ENCODE peak calls at places on chromosomes 11 and 22, in seven cellular contexts. J, L, Y, U, I, K and W are unnamed samples. For H3K4me1, the result is how much of the 10 kb centered on the place peaks cover.

GRCh38 chr22:38981005-38981658 is 1.0 kb upstream of the APOBEC3B start:
- DNase-seq in J (no peak), L (no peak), K (peak), U (no peak), I (peak), Y (no peak), W (peak)

GRCh38 chr11:111586305-111586915 is 15.8 kb upstream of the SIK2 start:
- DNase-seq in U (no peak), L (peak), J (peak), Y (no peak), I (no peak), K (peak), W (no peak)

GRCh38 chr11:68518191-68518590 is 57.6 kb downstream of the PPP6R3 start:
- DNase-seq in K (no peak), L (no peak), I (no peak), J (no peak), Y (no peak), U (no peak), W (no peak)

GRCh38 chr11:73931039-73931645 is 19.7 kb upstream of the DNAJB13 start:
- DNase-seq in U (no peak), Y (peak), I (no peak), J (peak), L (peak), K (peak), W (no peak)

GRCh38 chr11:67488155-67488480 is 5.3 kb downstream of the AIP start:
- DNase-seq in K (no peak), J (no peak), I (no peak), Y (no peak), U (no peak), L (no peak), W (no peak)

GRCh38 chr11:126384449-126385070 is 29.1 kb downstream of the ST3GAL4 start:
- DNase-seq in Y (no peak), L (no peak), U (no peak), K (peak), J (no peak), I (no peak), W (no peak)

GRCh38 chr11:69966910-69967309 is 111.2 kb upstream of the ANO1 start:
- DNase-seq in Y (no peak), L (no peak), J (no peak), K (no peak), U (no peak), I (no peak), W (no peak)

GRCh38 chr22:41596776-41597634 is 7.4 kb upstream of the PMM1 start:
- DNase-seq in L (peak), Y (peak), I (peak), K (peak), J (peak), U (peak), W (peak)

GRCh38 chr11:84671325-84672019 is 955.7 kb downstream of the DLG2 start:
- DNase-seq in K (peak), L (peak), Y (no peak), U (no peak), J (no peak), I (no peak), W (no peak)

GRCh38 chr11:66727282-66727882 is 1.6 kb downstream of the SPTBN2 start:
- DNase-seq in Y (peak), J (peak), I (peak), U (peak), K (no peak), L (peak), W (peak)

GRCh38 chr11:21806508-21806907 is 386.4 kb upstream of the ANO5 start:
- DNase-seq in L (peak), J (no peak), K (no peak), I (no peak), U (no peak), Y (no peak), W (no peak)

GRCh38 chr22:29257751-29258181 is 10.0 kb downstream of the RHBDD3 start:
- DNase-seq in J (no peak), K (no peak), I (no peak), Y (no peak), U (no peak), L (no peak), W (no peak)

GRCh38 chr11:64259533-64260067 is 8.3 kb downstream of the PLCB3 start:
- DNase-seq in K (no peak), I (peak), U (no peak), Y (no peak), J (no peak), L (no peak), W (no peak)

GRCh38 chr11:44613081-44613628 is 47.7 kb downstream of the CD82 start:
- DNase-seq in I (peak), K (no peak), Y (no peak), L (no peak), U (no peak), J (no peak), W (no peak)
- H3K4me3 ChIP-seq in I (no peak), K (no peak), Y (no peak), L (no peak), U (no peak), J (no peak), W (no peak)

GRCh38 chr22:36358533-36359171 is 29.1 kb downstream of the MYH9 start:
- DNase-seq in J (no peak), L (no peak), I (peak), Y (no peak), K (no peak), U (peak), W (no peak)
- H3K4me1 ChIP-seq in J (under half), L (half or more), I (half or more), Y (half or more), K (under half), U (half or more), W (half or more)

GRCh38 chr22:45441158-45441557 is 27.7 kb downstream of the RIBC2 start:
- DNase-seq in Y (peak), K (peak), I (no peak), J (peak), L (peak), U (peak), W (peak)
- H3K4me3 ChIP-seq in Y (no peak), K (no peak), I (no peak), J (no peak), L (peak), U (no peak), W (peak)

GRCh38 chr22:24154826-24155225 is 26.5 kb upstream of the SUSD2 start:
- DNase-seq in Y (no peak), J (no peak), I (no peak), K (no peak), U (no peak), L (no peak), W (no peak)
- H3K4me1 ChIP-seq in Y (half or more), J (under half), I (under half), K (under half), U (under half), L (under half), W (half or more)

GRCh38 chr11:95231126-95231880 is at the start of gene SESN3:
- DNase-seq in U (peak), K (peak), J (peak), I (peak), L (peak), Y (peak), W (peak)
- H3K4me3 ChIP-seq in U (peak), K (peak), J (peak), I (peak), L (peak), Y (peak), W (peak)

GRCh38 chr22:36344106-36344827 is 43.5 kb downstream of the MYH9 start:
- DNase-seq in Y (no peak), U (no peak), I (no peak), K (no peak), J (no peak), L (no peak), W (no peak)
- H3K4me1 ChIP-seq in Y (half or more), U (half or more), I (under half), K (under half), J (under half), L (under half), W (half or more)

DNA sequence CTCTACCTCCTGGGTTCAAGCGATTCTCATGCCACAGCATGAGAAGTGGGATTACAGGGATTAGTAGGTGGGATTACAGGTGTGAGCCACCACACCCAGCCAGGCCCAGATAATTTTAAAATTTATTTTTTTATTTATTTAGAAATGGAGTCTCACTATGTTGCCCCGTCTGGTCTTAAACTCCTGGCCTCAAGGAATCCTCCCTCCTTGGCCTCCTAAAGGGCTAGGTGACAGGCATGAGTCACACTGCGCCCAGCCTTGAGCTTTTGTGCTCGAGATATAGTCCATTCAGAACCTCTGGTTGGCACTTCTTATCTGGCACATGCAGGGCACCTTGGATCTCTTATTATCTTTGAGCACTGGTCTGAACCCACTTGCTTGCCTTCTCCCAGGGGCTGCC is 1.5 kb upstream of the SLC3A2 start:
- DNase-seq in Y (no peak), J (no peak), L (no peak), K (no peak), U (no peak), I (no peak), W (no peak)
- H3K4me3 ChIP-seq in Y (no peak), J (no peak), L (no peak), K (no peak), U (no peak), I (peak), W (no peak)

GRCh38 chr22:25025586-25025985 is 73.1 kb downstream of the KIAA1671 start:
- DNase-seq in L (no peak), U (no peak), K (no peak), J (no peak), I (no peak), Y (peak), W (no peak)
- H3K4me1 ChIP-seq in L (under half), U (under half), K (under half), J (under half), I (under half), Y (under half), W (under half)

GRCh38 chr11:8747173-8747572 is 64.6 kb downstream of the RPL27A start:
- DNase-seq in U (peak), J (no peak), L (peak), K (no peak), Y (no peak), I (no peak), W (no peak)
- H3K4me3 ChIP-seq in U (no peak), J (no peak), L (no peak), K (no peak), Y (no peak), I (no peak), W (no peak)

GRCh38 chr11:48107188-48107704 is 109.4 kb upstream of the OR4B1 start:
- DNase-seq in I (no peak), K (no peak), U (no peak), J (no peak), L (peak), Y (no peak), W (no peak)

GRCh38 chr11:48111941-48112340 is 104.7 kb upstream of the OR4B1 start:
- DNase-seq in U (no peak), I (no peak), Y (no peak), L (no peak), J (no peak), K (no peak), W (no peak)

GRCh38 chr11:48108231-48109045 is 108.2 kb upstream of the OR4B1 start:
- DNase-seq in L (no peak), J (no peak), Y (no peak), U (no peak), I (no peak), K (no peak), W (no peak)

GRCh38 chr11:48109046-48109666 is 107.5 kb upstream of the OR4B1 start:
- DNase-seq in L (peak), U (no peak), Y (no peak), I (no peak), J (peak), K (no peak), W (no peak)

DNA sequence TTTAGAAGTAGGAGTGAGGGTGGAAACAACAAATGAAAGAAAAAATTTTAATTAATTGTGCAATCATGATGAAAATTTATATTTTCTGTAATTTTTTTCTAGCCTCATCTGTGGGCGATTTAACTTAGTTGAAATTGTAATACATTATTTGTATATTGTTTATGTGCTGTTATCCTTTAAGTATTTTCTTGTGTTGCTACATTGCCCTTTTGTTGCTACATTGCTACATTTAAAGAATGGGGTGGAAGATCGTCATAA is 106.2 kb upstream of the OR4B1 start:
- DNase-seq in K (no peak), J (no peak), U (no peak), Y (no peak), I (no peak), L (no peak), W (no peak)
- H3K4me1 ChIP-seq in K (under half), J (under half), U (under half), Y (half or more), I (under half), L (under half), W (under half)